ENCODE peak calls at places on chromosomes 6 and 20, in eight cellular contexts. C is H1, A is heart left ventricle, R is MG63, X is upper lobe of right lung, N is breast epithelium, O is cardiac muscle cell, Y is Peyer's patch. V is an unnamed sample. For H3K36me3, the result is how much of the 10 kb centered on the place peaks cover.

GRCh38 chr20:10910535-10911239 is 236.9 kb upstream of the JAG1 start:
- DNase-seq in Y (no peak), X (no peak), O (no peak), C (no peak), A (peak), N (no peak), R (no peak), V (no peak)

GRCh38 chr6:153083869-153084268 is 47.2 kb downstream of the RGS17 start:
- DNase-seq in A (no peak), O (no peak), X (no peak), R (no peak), N (no peak), C (no peak), Y (no peak), V (no peak)

GRCh38 chr6:29964904-29965872 is 22.9 kb downstream of the HLA-A start:
- DNase-seq in Y (peak), X (peak), C (no peak), R (peak), O (peak), N (peak), A (peak), V (peak)

GRCh38 chr6:136551103-136551502 is 881 bp upstream of the MAP7 start:
- DNase-seq in Y (no peak), R (no peak), O (peak), A (no peak), X (no peak), C (no peak), N (no peak), V (no peak)

GRCh38 chr6:15400572-15401004 is 154.7 kb downstream of the JARID2 start:
- DNase-seq in N (no peak), R (no peak), O (peak), Y (peak), A (peak), C (no peak), X (peak), V (peak)

GRCh38 chr6:72950114-72950860 is 275.0 kb downstream of the KHDC1L start:
- DNase-seq in A (no peak), Y (no peak), X (no peak), N (no peak), C (no peak), R (peak), O (no peak), V (no peak)

GRCh38 chr6:32133786-32134185 is 3.7 kb upstream of the FKBPL start:
- DNase-seq in A (no peak), C (no peak), Y (no peak), R (no peak), N (no peak), O (no peak), X (no peak), V (no peak)

GRCh38 chr6:104418125-104418524 is 441.6 kb downstream of the HACE1 start:
- DNase-seq in Y (no peak), C (no peak), N (no peak), O (no peak), R (no peak), A (no peak), X (no peak), V (no peak)

GRCh38 chr6:36968266-36968977 is 13.9 kb downstream of the PI16 start:
- DNase-seq in Y (no peak), R (no peak), N (no peak), A (no peak), C (no peak), O (no peak), X (no peak), V (no peak)

GRCh38 chr20:1087311-1087710 is 31.1 kb upstream of the PSMF1 start:
- DNase-seq in Y (no peak), N (no peak), X (no peak), O (no peak), C (no peak), R (no peak), A (no peak), V (no peak)

GRCh38 chr6:114390176-114390575 is 47.4 kb upstream of the HS3ST5 start:
- DNase-seq in X (no peak), R (no peak), C (no peak), A (no peak), Y (no peak), O (no peak), N (no peak), V (no peak)

GRCh38 chr6:36025932-36026327 is 1.5 kb upstream of the SLC26A8 start:
- DNase-seq in R (peak), Y (no peak), N (no peak), C (no peak), A (no peak), X (no peak), O (peak), V (no peak)

GRCh38 chr6:123546537-123546936 is 90.2 kb downstream of the TRDN start:
- DNase-seq in Y (no peak), X (no peak), N (no peak), O (no peak), R (no peak), C (no peak), A (no peak), V (no peak)

GRCh38 chr6:127923135-127923534 is 22.3 kb upstream of the THEMIS start:
- DNase-seq in X (no peak), N (no peak), C (no peak), R (no peak), Y (no peak), A (no peak), O (no peak), V (no peak)

GRCh38 chr6:163637524-163637923 is 223.0 kb downstream of the QKI start:
- DNase-seq in R (no peak), N (no peak), A (no peak), C (no peak), Y (no peak), O (no peak), X (no peak), V (no peak)

GRCh38 chr6:158560787-158561246 is 926 bp downstream of the TMEM181 start:
- DNase-seq in R (peak), X (peak), Y (no peak), O (peak), A (no peak), C (no peak), N (no peak), V (no peak)

GRCh38 chr6:167420177-167420576 is 95.3 kb downstream of the TTLL2 start:
- DNase-seq in R (no peak), O (no peak), X (peak), Y (no peak), N (no peak), A (no peak), C (peak), V (no peak)

GRCh38 chr20:11687546-11688292 is 230.0 kb upstream of the BTBD3 start:
- DNase-seq in X (no peak), N (no peak), C (no peak), A (no peak), O (no peak), R (no peak), Y (no peak), V (no peak)

GRCh38 chr20:26295006-26295405 is 598.4 kb upstream of the ZNF337 start:
- DNase-seq in X (no peak), A (no peak), N (no peak), O (no peak), Y (no peak), R (no peak), C (no peak), V (no peak)

GRCh38 chr20:57600324-57601210 is 19.7 kb downstream of the ZBP1 start:
- DNase-seq in A (no peak), O (no peak), C (no peak), X (no peak), R (no peak), Y (no peak), N (no peak), V (no peak)

DNA sequence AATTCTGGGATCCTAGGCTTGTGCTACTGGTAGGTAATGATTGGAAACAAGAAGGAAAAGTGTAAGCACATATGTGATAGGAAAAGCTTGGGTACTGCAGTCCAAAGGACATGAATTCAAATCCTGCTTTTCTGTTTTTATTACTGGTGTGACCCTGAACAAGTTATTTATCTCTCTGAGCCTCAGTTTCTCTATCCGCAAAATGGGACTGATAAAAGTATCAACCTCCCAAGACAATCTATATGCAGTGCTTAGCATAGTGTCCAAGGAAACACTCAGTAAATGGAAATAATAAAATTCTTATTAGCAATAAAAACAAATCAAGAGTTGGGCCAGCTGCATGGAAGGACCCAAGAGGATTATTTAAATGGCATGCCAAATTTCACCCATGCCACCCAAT is 108.5 kb downstream of the ZMYND8 start:
- DNase-seq in C (no peak), N (no peak), R (no peak), X (no peak), Y (no peak), O (no peak), A (no peak), V (no peak)
- H3K36me3 ChIP-seq in C (half or more), N (under half), R (half or more), X (half or more), Y (under half), O (under half), A (half or more), V (half or more)

DNA sequence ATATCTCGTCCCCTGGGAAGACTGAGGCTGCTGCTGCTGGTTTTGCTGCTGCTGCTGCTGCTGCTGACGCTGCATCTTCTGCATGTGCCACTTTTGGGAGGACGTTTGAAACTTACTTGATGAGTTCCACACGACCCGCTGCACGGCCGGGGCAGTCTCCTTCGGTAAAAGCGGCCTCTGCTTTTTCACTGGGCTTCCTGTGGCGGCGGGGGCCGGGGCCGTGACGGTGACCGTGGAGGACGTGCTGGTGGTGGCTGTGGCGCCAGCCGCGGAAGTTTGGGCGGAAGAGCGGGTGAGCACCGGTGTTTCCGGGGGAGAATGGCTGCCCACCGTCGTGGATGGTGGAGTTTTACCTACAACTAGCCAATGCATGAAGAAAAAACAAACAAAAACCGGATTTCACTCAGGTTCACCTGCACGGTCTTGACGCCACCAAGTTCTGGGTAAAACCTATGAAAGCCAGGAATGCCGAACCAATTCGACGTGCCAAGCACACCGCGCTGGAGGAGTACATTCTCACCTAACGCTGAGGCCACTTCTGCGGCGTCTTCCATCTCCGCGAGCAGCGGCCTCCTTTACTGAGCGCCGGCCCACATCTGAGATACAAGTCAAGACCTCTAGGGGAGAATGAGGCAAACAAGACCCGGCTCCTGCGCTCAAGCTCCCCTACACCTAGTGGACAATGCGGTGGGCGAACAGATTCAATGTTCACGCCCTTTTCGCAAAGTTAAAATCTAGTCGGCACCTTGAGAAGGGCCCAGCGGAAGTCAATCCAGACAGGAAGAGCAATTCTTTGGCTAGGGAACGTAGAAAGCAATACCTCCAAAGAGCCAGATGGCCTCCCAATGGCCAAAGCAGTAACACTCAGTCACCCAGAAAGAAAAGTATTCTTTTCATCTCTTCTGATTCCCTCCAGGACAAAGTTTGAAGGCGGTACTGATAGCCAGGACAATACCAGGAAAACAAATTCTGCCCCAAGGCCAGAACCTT is 117.4 kb downstream of the ZMYND8 start:
- DNase-seq in O (no peak), X (no peak), A (no peak), C (no peak), N (no peak), Y (no peak), R (no peak), V (no peak)
- H3K36me3 ChIP-seq in O (under half), X (half or more), A (half or more), C (half or more), N (under half), Y (under half), R (half or more), V (half or more)

GRCh38 chr20:51468636-51469035 is 73.9 kb downstream of the NFATC2 start:
- DNase-seq in N (no peak), O (no peak), C (no peak), Y (no peak), X (no peak), R (no peak), A (no peak), V (no peak)

GRCh38 chr20:51470521-51470875 is 72.0 kb downstream of the NFATC2 start:
- DNase-seq in Y (no peak), R (no peak), N (no peak), A (no peak), X (no peak), O (no peak), C (no peak), V (no peak)

GRCh38 chr20:51469046-51469445 is 73.5 kb downstream of the NFATC2 start:
- DNase-seq in O (no peak), A (no peak), X (no peak), Y (no peak), N (no peak), R (no peak), C (no peak), V (no peak)

GRCh38 chr20:51469578-51470520 is 72.7 kb downstream of the NFATC2 start:
- DNase-seq in X (no peak), R (no peak), N (no peak), A (no peak), Y (no peak), O (peak), C (no peak), V (no peak)

DNA sequence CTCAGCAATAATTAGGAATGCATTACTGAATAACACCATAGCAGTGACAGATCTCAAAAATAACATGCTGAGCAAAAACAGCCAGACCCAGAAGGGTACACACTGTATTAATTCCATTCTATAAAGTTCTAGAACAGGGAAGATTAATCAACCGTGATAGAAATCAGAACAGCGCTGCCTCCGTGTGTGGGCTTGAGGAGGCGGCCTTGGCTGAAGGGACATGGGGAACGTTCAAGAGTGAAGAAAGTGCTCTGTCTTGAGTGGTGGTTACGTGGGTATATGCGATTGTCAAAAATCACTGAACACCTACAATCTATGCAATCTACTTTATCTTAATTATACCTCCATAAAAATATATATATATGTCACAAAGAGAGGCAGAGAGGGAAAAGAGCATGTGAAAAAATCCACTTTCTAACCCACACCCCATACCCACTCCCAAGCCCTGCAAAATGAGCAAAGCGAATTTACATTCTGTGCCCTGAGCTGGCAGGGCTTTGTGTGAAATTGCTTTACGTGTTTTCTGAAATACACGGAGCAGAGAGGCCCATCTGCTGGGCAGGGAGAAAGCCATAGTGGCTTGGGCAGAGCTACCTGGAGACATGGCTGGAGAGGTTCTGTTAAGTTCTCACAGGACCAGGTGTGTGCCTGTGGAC is 74.4 kb downstream of the NFATC2 start:
- DNase-seq in R (no peak), C (no peak), X (no peak), N (no peak), A (no peak), O (no peak), Y (no peak), V (no peak)
- H3K36me3 ChIP-seq in R (under half), C (under half), X (under half), N (under half), A (under half), O (under half), Y (under half), V (half or more)

GRCh38 chr6:169884158-169884557 is 132.7 kb downstream of the ERMARD start:
- DNase-seq in O (no peak), A (no peak), R (no peak), Y (no peak), N (no peak), X (no peak), C (peak), V (no peak)

GRCh38 chr6:169883316-169883715 is 131.9 kb downstream of the ERMARD start:
- DNase-seq in X (no peak), C (peak), O (no peak), A (no peak), N (no peak), R (no peak), Y (no peak), V (no peak)

GRCh38 chr6:169881398-169881797 is 130.0 kb downstream of the ERMARD start:
- DNase-seq in X (no peak), Y (no peak), A (no peak), C (peak), O (no peak), R (no peak), N (no peak), V (no peak)

GRCh38 chr6:169880516-169880915 is 129.1 kb downstream of the ERMARD start:
- DNase-seq in Y (no peak), N (no peak), O (no peak), R (no peak), X (no peak), C (peak), A (no peak), V (no peak)

GRCh38 chr6:169881976-169882375 is 130.6 kb downstream of the ERMARD start:
- DNase-seq in Y (no peak), N (no peak), C (peak), X (no peak), A (no peak), R (no peak), O (no peak), V (no peak)
- H3K36me3 ChIP-seq in Y (under half), N (under half), C (under half), X (under half), A (under half), R (under half), O (under half), V (under half)

GRCh38 chr6:150966786-150967185 is 101.3 kb downstream of the MTHFD1L start:
- DNase-seq in N (no peak), O (no peak), X (no peak), Y (no peak), A (no peak), C (no peak), R (no peak), V (no peak)
- H3K36me3 ChIP-seq in N (under half), O (under half), X (under half), Y (under half), A (under half), C (under half), R (half or more), V (under half)

GRCh38 chr20:38941726-38942389 is 15.6 kb downstream of the FAM83D start:
- DNase-seq in R (no peak), N (no peak), X (no peak), A (no peak), O (no peak), C (no peak), Y (no peak), V (no peak)
- H3K36me3 ChIP-seq in R (half or more), N (under half), X (under half), A (under half), O (under half), C (under half), Y (under half), V (under half)

GRCh38 chr6:25337431-25337830 is 58.3 kb downstream of the CARMIL1 start:
- DNase-seq in O (no peak), C (no peak), Y (no peak), X (no peak), N (no peak), R (no peak), A (no peak), V (no peak)
- H3K36me3 ChIP-seq in O (under half), C (under half), Y (under half), X (under half), N (under half), R (under half), A (under half), V (under half)

V was measured in CD4-positive, CD25-positive, alpha-beta regulatory T cell.